ENCODE peak calls at places on chromosomes 2 and 18, in six cellular contexts. One of them, this sample, is unnamed.

GRCh38 chr2:98465456-98466201 is 21.0 kb downstream of the INPP4A start:
- DNase-seq in activated CD8-positive, alpha-beta memory T cell treated with anti-CD3 and anti-CD28 coated beads, Interleukin-2, amount 10 ng/mL, durations not matched to agents 7 days and 5 days: peak
- DNase-seq in T-helper 2 cell: peak
- DNase-seq in foreskin melanocyte: no peak
- DNase-seq in GM13976: no peak
- DNase-seq in KBM-7: peak
- DNase-seq in this sample: no peak

GRCh38 chr2:10006248-10007147 is 36.9 kb upstream of the KLF11 start:
- DNase-seq in activated CD8-positive, alpha-beta memory T cell treated with anti-CD3 and anti-CD28 coated beads, Interleukin-2, amount 10 ng/mL, durations not matched to agents 7 days and 5 days: no peak
- DNase-seq in T-helper 2 cell: no peak
- DNase-seq in foreskin melanocyte: no peak
- DNase-seq in GM13976: no peak
- DNase-seq in KBM-7: no peak
- DNase-seq in this sample: no peak

GRCh38 chr2:38690499-38691420 is 24.8 kb downstream of the GALM start:
- DNase-seq in activated CD8-positive, alpha-beta memory T cell treated with anti-CD3 and anti-CD28 coated beads, Interleukin-2, amount 10 ng/mL, durations not matched to agents 7 days and 5 days: no peak
- DNase-seq in T-helper 2 cell: no peak
- DNase-seq in foreskin melanocyte: peak
- DNase-seq in GM13976: no peak
- DNase-seq in KBM-7: no peak
- DNase-seq in this sample: no peak

GRCh38 chr2:99496021-99496420 is 6.2 kb upstream of the REV1 start:
- DNase-seq in activated CD8-positive, alpha-beta memory T cell treated with anti-CD3 and anti-CD28 coated beads, Interleukin-2, amount 10 ng/mL, durations not matched to agents 7 days and 5 days: no peak
- DNase-seq in T-helper 2 cell: no peak
- DNase-seq in foreskin melanocyte: no peak
- DNase-seq in GM13976: no peak
- DNase-seq in KBM-7: no peak
- DNase-seq in this sample: no peak

GRCh38 chr18:51082571-51083264 is 52.7 kb downstream of the SMAD4 start:
- DNase-seq in activated CD8-positive, alpha-beta memory T cell treated with anti-CD3 and anti-CD28 coated beads, Interleukin-2, amount 10 ng/mL, durations not matched to agents 7 days and 5 days: no peak
- DNase-seq in T-helper 2 cell: no peak
- DNase-seq in foreskin melanocyte: peak
- DNase-seq in GM13976: peak
- DNase-seq in KBM-7: no peak
- DNase-seq in this sample: no peak

GRCh38 chr18:49279487-49279886 is 181.0 kb downstream of the DYM start:
- DNase-seq in activated CD8-positive, alpha-beta memory T cell treated with anti-CD3 and anti-CD28 coated beads, Interleukin-2, amount 10 ng/mL, durations not matched to agents 7 days and 5 days: no peak
- DNase-seq in T-helper 2 cell: no peak
- DNase-seq in foreskin melanocyte: no peak
- DNase-seq in GM13976: no peak
- DNase-seq in KBM-7: no peak
- DNase-seq in this sample: no peak

GRCh38 chr18:12520442-12520992 is 112.8 kb downstream of the PRELID3A start:
- DNase-seq in activated CD8-positive, alpha-beta memory T cell treated with anti-CD3 and anti-CD28 coated beads, Interleukin-2, amount 10 ng/mL, durations not matched to agents 7 days and 5 days: no peak
- DNase-seq in T-helper 2 cell: no peak
- DNase-seq in foreskin melanocyte: no peak
- DNase-seq in GM13976: peak
- DNase-seq in KBM-7: no peak
- DNase-seq in this sample: no peak

GRCh38 chr2:241218131-241219029 is 29.9 kb downstream of the ANO7 start:
- DNase-seq in activated CD8-positive, alpha-beta memory T cell treated with anti-CD3 and anti-CD28 coated beads, Interleukin-2, amount 10 ng/mL, durations not matched to agents 7 days and 5 days: peak
- DNase-seq in T-helper 2 cell: no peak
- DNase-seq in foreskin melanocyte: no peak
- DNase-seq in GM13976: peak
- DNase-seq in KBM-7: peak
- DNase-seq in this sample: no peak

GRCh38 chr2:237626813-237627451 is 455 bp upstream of the LRRFIP1 start:
- DNase-seq in activated CD8-positive, alpha-beta memory T cell treated with anti-CD3 and anti-CD28 coated beads, Interleukin-2, amount 10 ng/mL, durations not matched to agents 7 days and 5 days: no peak
- DNase-seq in T-helper 2 cell: no peak
- DNase-seq in foreskin melanocyte: no peak
- DNase-seq in GM13976: no peak
- DNase-seq in KBM-7: no peak
- DNase-seq in this sample: no peak

GRCh38 chr2:235749121-235749780 is 255.4 kb downstream of the AGAP1 start:
- DNase-seq in activated CD8-positive, alpha-beta memory T cell treated with anti-CD3 and anti-CD28 coated beads, Interleukin-2, amount 10 ng/mL, durations not matched to agents 7 days and 5 days: no peak
- DNase-seq in T-helper 2 cell: no peak
- DNase-seq in foreskin melanocyte: peak
- DNase-seq in GM13976: no peak
- DNase-seq in KBM-7: no peak
- DNase-seq in this sample: no peak

GRCh38 chr2:182883451-182883850 is 17.0 kb upstream of the FRZB start:
- DNase-seq in activated CD8-positive, alpha-beta memory T cell treated with anti-CD3 and anti-CD28 coated beads, Interleukin-2, amount 10 ng/mL, durations not matched to agents 7 days and 5 days: no peak
- DNase-seq in T-helper 2 cell: no peak
- DNase-seq in foreskin melanocyte: peak
- DNase-seq in GM13976: no peak
- DNase-seq in KBM-7: no peak
- DNase-seq in this sample: no peak

GRCh38 chr2:234828382-234829073 is 123.3 kb upstream of the SH3BP4 start:
- DNase-seq in activated CD8-positive, alpha-beta memory T cell treated with anti-CD3 and anti-CD28 coated beads, Interleukin-2, amount 10 ng/mL, durations not matched to agents 7 days and 5 days: no peak
- DNase-seq in T-helper 2 cell: no peak
- DNase-seq in foreskin melanocyte: no peak
- DNase-seq in GM13976: no peak
- DNase-seq in KBM-7: no peak
- DNase-seq in this sample: no peak

GRCh38 chr2:54952978-54953456 is 97.2 kb downstream of the RTN4 start:
- DNase-seq in activated CD8-positive, alpha-beta memory T cell treated with anti-CD3 and anti-CD28 coated beads, Interleukin-2, amount 10 ng/mL, durations not matched to agents 7 days and 5 days: no peak
- DNase-seq in T-helper 2 cell: no peak
- DNase-seq in foreskin melanocyte: no peak
- DNase-seq in GM13976: no peak
- DNase-seq in KBM-7: no peak
- DNase-seq in this sample: no peak

GRCh38 chr2:207746131-207746530 is 23.6 kb downstream of the FZD5 start:
- DNase-seq in activated CD8-positive, alpha-beta memory T cell treated with anti-CD3 and anti-CD28 coated beads, Interleukin-2, amount 10 ng/mL, durations not matched to agents 7 days and 5 days: peak
- DNase-seq in T-helper 2 cell: no peak
- DNase-seq in foreskin melanocyte: peak
- DNase-seq in GM13976: peak
- DNase-seq in KBM-7: peak
- DNase-seq in this sample: no peak

GRCh38 chr2:26670171-26670570 is 22.4 kb upstream of the KCNK3 start:
- DNase-seq in activated CD8-positive, alpha-beta memory T cell treated with anti-CD3 and anti-CD28 coated beads, Interleukin-2, amount 10 ng/mL, durations not matched to agents 7 days and 5 days: no peak
- DNase-seq in T-helper 2 cell: no peak
- DNase-seq in foreskin melanocyte: no peak
- DNase-seq in GM13976: no peak
- DNase-seq in KBM-7: no peak
- DNase-seq in this sample: no peak

GRCh38 chr2:12774381-12774780 is 57.6 kb downstream of the TRIB2 start:
- DNase-seq in activated CD8-positive, alpha-beta memory T cell treated with anti-CD3 and anti-CD28 coated beads, Interleukin-2, amount 10 ng/mL, durations not matched to agents 7 days and 5 days: no peak
- DNase-seq in T-helper 2 cell: no peak
- DNase-seq in foreskin melanocyte: no peak
- DNase-seq in GM13976: no peak
- DNase-seq in KBM-7: no peak
- DNase-seq in this sample: no peak

GRCh38 chr18:22983175-22983574 is 50.0 kb downstream of the RBBP8 start:
- DNase-seq in activated CD8-positive, alpha-beta memory T cell treated with anti-CD3 and anti-CD28 coated beads, Interleukin-2, amount 10 ng/mL, durations not matched to agents 7 days and 5 days: no peak
- DNase-seq in T-helper 2 cell: no peak
- DNase-seq in foreskin melanocyte: peak
- DNase-seq in GM13976: peak
- DNase-seq in KBM-7: peak
- DNase-seq in this sample: no peak

GRCh38 chr2:36545871-36546416 is 52.0 kb downstream of the FEZ2 start:
- DNase-seq in activated CD8-positive, alpha-beta memory T cell treated with anti-CD3 and anti-CD28 coated beads, Interleukin-2, amount 10 ng/mL, durations not matched to agents 7 days and 5 days: no peak
- DNase-seq in T-helper 2 cell: no peak
- DNase-seq in foreskin melanocyte: no peak
- DNase-seq in GM13976: no peak
- DNase-seq in KBM-7: no peak
- DNase-seq in this sample: no peak

GRCh38 chr2:188902906-188903305 is 71.3 kb upstream of the COL3A1 start:
- DNase-seq in activated CD8-positive, alpha-beta memory T cell treated with anti-CD3 and anti-CD28 coated beads, Interleukin-2, amount 10 ng/mL, durations not matched to agents 7 days and 5 days: no peak
- DNase-seq in T-helper 2 cell: no peak
- DNase-seq in foreskin melanocyte: no peak
- DNase-seq in GM13976: no peak
- DNase-seq in KBM-7: no peak
- DNase-seq in this sample: no peak

GRCh38 chr18:45359275-45360009 is 255.8 kb upstream of the SLC14A2 start:
- DNase-seq in activated CD8-positive, alpha-beta memory T cell treated with anti-CD3 and anti-CD28 coated beads, Interleukin-2, amount 10 ng/mL, durations not matched to agents 7 days and 5 days: no peak
- DNase-seq in T-helper 2 cell: no peak
- DNase-seq in foreskin melanocyte: no peak
- DNase-seq in GM13976: no peak
- DNase-seq in KBM-7: no peak
- DNase-seq in this sample: no peak

GRCh38 chr2:72149556-72150156 is 2.0 kb upstream of the CYP26B1 start:
- DNase-seq in activated CD8-positive, alpha-beta memory T cell treated with anti-CD3 and anti-CD28 coated beads, Interleukin-2, amount 10 ng/mL, durations not matched to agents 7 days and 5 days: peak
- DNase-seq in T-helper 2 cell: no peak
- DNase-seq in foreskin melanocyte: no peak
- DNase-seq in GM13976: no peak
- DNase-seq in KBM-7: no peak
- DNase-seq in this sample: peak

GRCh38 chr18:8643479-8643878 is 34.2 kb downstream of the RAB12 start:
- DNase-seq in activated CD8-positive, alpha-beta memory T cell treated with anti-CD3 and anti-CD28 coated beads, Interleukin-2, amount 10 ng/mL, durations not matched to agents 7 days and 5 days: no peak
- DNase-seq in T-helper 2 cell: no peak
- DNase-seq in foreskin melanocyte: no peak
- DNase-seq in GM13976: no peak
- DNase-seq in KBM-7: no peak
- DNase-seq in this sample: no peak

GRCh38 chr18:30280861-30281470 is 761.6 kb downstream of the DSC3 start:
- DNase-seq in activated CD8-positive, alpha-beta memory T cell treated with anti-CD3 and anti-CD28 coated beads, Interleukin-2, amount 10 ng/mL, durations not matched to agents 7 days and 5 days: no peak
- DNase-seq in T-helper 2 cell: no peak
- DNase-seq in foreskin melanocyte: peak
- DNase-seq in GM13976: no peak
- DNase-seq in KBM-7: peak
- DNase-seq in this sample: no peak

GRCh38 chr2:10646153-10646552 is 43.6 kb downstream of the NOL10 start:
- DNase-seq in activated CD8-positive, alpha-beta memory T cell treated with anti-CD3 and anti-CD28 coated beads, Interleukin-2, amount 10 ng/mL, durations not matched to agents 7 days and 5 days: no peak
- DNase-seq in T-helper 2 cell: no peak
- DNase-seq in foreskin melanocyte: no peak
- DNase-seq in GM13976: no peak
- DNase-seq in KBM-7: no peak
- DNase-seq in this sample: no peak

This sample was measured in osteocyte.